ENCODE peak calls at places on chromosomes 5 and 9, in five cellular contexts. Y, T, W, M and F are unnamed samples.

GRCh38 chr5:135821061-135821781 is 13.2 kb upstream of the SLC25A48 start:
- DNase-seq in Y (no peak), T (no peak), W (no peak), M (no peak), F (no peak)

GRCh38 chr5:180121799-180122198 is 50.2 kb upstream of the RNF130 start:
- DNase-seq in Y (no peak), T (no peak), W (no peak), M (no peak), F (peak; percentile 39)

GRCh38 chr5:472076-472655 is 29.2 kb downstream of the EXOC3 start:
- DNase-seq in Y (no peak), T (peak; percentile 45), W (peak; percentile 26), M (peak; percentile 41), F (no peak)

GRCh38 chr5:172417983-172418630 is 36.2 kb downstream of the SH3PXD2B start:
- DNase-seq in Y (no peak), T (no peak), W (no peak), M (peak; percentile 76), F (no peak)

GRCh38 chr9:137429974-137430722 is 7.0 kb downstream of the NOXA1 start:
- DNase-seq in Y (no peak), T (peak; percentile 65), W (no peak), M (peak; percentile 68), F (no peak)

GRCh38 chr5:149656576-149657182 is 73.4 kb upstream of the PPARGC1B start:
- DNase-seq in Y (peak; percentile 22), T (peak; percentile 70), W (peak; percentile 70), M (peak; percentile 85), F (no peak)

GRCh38 chr9:115063058-115063850 is 54.7 kb downstream of the TNC start:
- DNase-seq in Y (no peak), T (no peak), W (no peak), M (no peak), F (no peak)

GRCh38 chr9:34554211-34555001 is 31.6 kb upstream of the ENHO start:
- DNase-seq in Y (no peak), T (peak; percentile 76), W (no peak), M (no peak), F (no peak)

GRCh38 chr5:89759824-89760223 is 649.7 kb downstream of the CETN3 start:
- DNase-seq in Y (no peak), T (no peak), W (no peak), M (no peak), F (no peak)

GRCh38 chr5:177505075-177505474 is 4.6 kb downstream of the DOK3 start:
- DNase-seq in Y (no peak), T (no peak), W (no peak), M (no peak), F (no peak)

GRCh38 chr9:16996901-16997491 is 126.5 kb upstream of the BNC2 start:
- DNase-seq in Y (no peak), T (no peak), W (no peak), M (no peak), F (no peak)

GRCh38 chr9:113634597-113635515 is 171.3 kb downstream of the RGS3 start:
- DNase-seq in Y (no peak), T (peak; percentile 59), W (peak; percentile 38), M (no peak), F (no peak)

GRCh38 chr5:103394676-103395075 is 136.1 kb downstream of the MACIR start:
- DNase-seq in Y (no peak), T (no peak), W (no peak), M (no peak), F (no peak)

GRCh38 chr5:78985407-78986223 is 505 bp upstream of the ARSB start:
- DNase-seq in Y (no peak), T (peak; percentile 69), W (peak; percentile 69), M (peak; percentile 57), F (no peak)

GRCh38 chr9:28648723-28649122 is 1075.4 kb upstream of the C9orf72 start:
- DNase-seq in Y (no peak), T (no peak), W (peak; percentile 36), M (no peak), F (no peak)
- TF ChIP-seq CTCF in Y (peak; percentile 14), T (peak; percentile 29), W (no peak), M (no peak), F (peak; percentile 33)

DNA sequence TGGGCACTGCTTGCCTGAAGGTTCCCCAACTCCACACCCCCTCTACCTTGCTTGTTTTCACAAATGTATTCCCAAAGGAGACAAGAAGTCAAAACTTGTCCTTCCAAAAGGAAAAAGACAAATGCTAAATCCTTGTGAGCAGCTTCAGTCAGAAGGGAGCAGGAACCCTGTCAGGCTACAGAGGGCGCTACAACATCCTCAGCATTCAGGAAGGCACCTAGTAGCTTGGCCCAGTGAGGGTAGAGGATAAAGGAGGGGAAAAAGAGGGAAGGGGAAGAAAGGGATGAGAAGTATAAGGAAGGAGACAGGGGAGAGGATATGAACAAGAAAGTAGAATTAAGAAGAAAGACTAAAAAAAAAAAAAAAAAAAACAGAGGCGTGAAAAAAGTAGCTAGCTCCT is 97.5 kb downstream of the MLLT3 start:
- DNase-seq in Y (no peak), T (peak; percentile 15), W (no peak), M (peak; percentile 38), F (no peak)
- TF ChIP-seq CTCF in Y (peak; percentile 32), T (peak; percentile 55), W (peak; percentile 31), M (peak; percentile 32), F (peak; percentile 44)

GRCh38 chr5:27652505-27652904 is 614.1 kb upstream of the CDH9 start:
- DNase-seq in Y (no peak), T (peak; percentile 67), W (no peak), M (no peak), F (no peak)
- TF ChIP-seq CTCF in Y (no peak), T (peak; percentile 67), W (no peak), M (no peak), F (no peak)

GRCh38 chr9:22005700-22006605 is 3.2 kb downstream of the CDKN2B start:
- DNase-seq in Y (no peak), T (no peak), W (no peak), M (no peak), F (peak; percentile 63)

GRCh38 chr9:22005083-22005699 is 3.9 kb downstream of the CDKN2B start:
- DNase-seq in Y (no peak), T (no peak), W (peak; percentile 13), M (no peak), F (no peak)

GRCh38 chr9:22010881-22011625 is 1.9 kb upstream of the CDKN2B start:
- DNase-seq in Y (peak; percentile 63), T (no peak), W (peak; percentile 86), M (no peak), F (peak; percentile 68)

GRCh38 chr9:22008662-22009562 is at the start of gene CDKN2B:
- DNase-seq in Y (peak; percentile 93), T (peak; percentile 96), W (peak; percentile 96), M (peak; percentile 98), F (peak; percentile 92)

GRCh38 chr9:22009563-22009867 is 410 bp upstream of the CDKN2B start:
- DNase-seq in Y (no peak), T (no peak), W (no peak), M (no peak), F (no peak)
- TF ChIP-seq CTCF in Y (no peak), T (no peak), W (peak; percentile 8), M (no peak), F (no peak)

DNA sequence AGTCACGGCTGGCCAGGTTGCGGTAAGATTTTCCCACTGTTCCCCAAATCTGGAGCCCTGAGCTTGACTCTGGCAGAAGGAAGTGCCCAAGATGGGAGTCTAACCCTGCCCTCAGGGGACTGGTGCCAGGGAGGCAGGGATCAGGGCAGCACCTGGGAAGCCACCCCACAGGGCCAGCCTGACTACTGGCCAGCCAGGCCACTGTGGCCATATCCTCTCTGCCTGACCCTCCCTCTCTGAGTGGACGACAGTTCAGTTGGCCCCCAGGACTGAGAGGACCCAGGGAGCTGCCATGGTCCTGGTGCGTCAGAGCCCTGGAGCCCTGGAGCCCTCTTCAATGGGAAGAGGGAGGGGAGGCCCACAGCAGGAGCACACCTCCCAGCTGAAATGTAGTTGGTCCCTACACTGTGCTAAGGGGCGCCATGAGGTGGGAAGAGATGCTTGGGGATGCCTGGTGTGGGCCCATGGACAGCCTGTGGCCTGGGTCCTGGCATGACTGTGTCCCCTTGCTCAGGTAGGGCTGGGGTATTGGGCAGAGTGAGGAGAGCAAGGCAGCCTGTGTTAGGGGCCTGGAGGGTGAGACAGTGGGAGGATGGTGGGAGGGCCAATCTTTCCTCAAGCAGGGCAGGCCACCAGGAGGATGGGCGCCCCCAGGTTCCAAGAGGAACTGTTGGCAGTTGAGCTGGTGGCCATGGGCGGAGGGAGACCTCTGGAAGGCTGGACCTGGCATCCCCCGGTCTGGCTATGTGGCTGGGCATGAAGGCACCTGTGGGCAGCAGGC is 81.1 kb downstream of the PHF2 start:
- DNase-seq in Y (no peak), T (peak; percentile 5), W (no peak), M (no peak), F (no peak)
- TF ChIP-seq CTCF in Y (no peak), T (no peak), W (no peak), M (no peak), F (no peak)